ENCODE peak calls at places on chromosomes 6 and 20, in five cellular contexts. D is left ventricle myocardium inferior; Z is T-helper 2 cell; L is Ammon's horn; W is stimulated activated CD4-positive, alpha-beta T cell treated with anti-CD3 and anti-CD28 coated beads, Interleukin-2, amount 100 ng/mL, for 48 hours. T is an unnamed sample.

GRCh38 chr6:1025821-1026220 is 286.1 kb upstream of the FOXQ1 start:
- DNase-seq in D (no peak), Z (no peak), L (no peak), W (no peak), T (no peak)

GRCh38 chr6:127100510-127101140 is 17.8 kb upstream of the RSPO3 start:
- DNase-seq in D (no peak), Z (no peak), L (no peak), W (no peak), T (no peak)

GRCh38 chr6:34791842-34792604 is at the start of gene BLTP3A:
- DNase-seq in D (peak), Z (peak), L (peak), W (peak), T (peak)

GRCh38 chr20:36936341-36936740 is 15.2 kb downstream of the SAMHD1 start:
- DNase-seq in D (no peak), Z (no peak), L (no peak), W (no peak), T (no peak)

GRCh38 chr6:135088818-135089809 is 34.5 kb upstream of the HBS1L start:
- DNase-seq in D (no peak), Z (no peak), L (no peak), W (no peak), T (no peak)

GRCh38 chr20:48196486-48196885 is 411.2 kb upstream of the SULF2 start:
- DNase-seq in D (no peak), Z (no peak), L (no peak), W (no peak), T (no peak)

GRCh38 chr6:55174211-55175013 is at the start of gene HCRTR2:
- DNase-seq in D (no peak), Z (no peak), L (no peak), W (no peak), T (no peak)

GRCh38 chr6:81988871-81989270 is 236.4 kb upstream of the TENT5A start:
- DNase-seq in D (no peak), Z (no peak), L (no peak), W (no peak), T (no peak)

GRCh38 chr20:16563066-16563806 is 10.0 kb downstream of the KIF16B start:
- DNase-seq in D (no peak), Z (no peak), L (no peak), W (no peak), T (no peak)

GRCh38 chr6:26284537-26285142 is 80.4 kb upstream of the BTN3A2 start:
- DNase-seq in D (peak), Z (no peak), L (peak), W (peak), T (peak)

T was measured in midbrain.